ENCODE peak calls at places on chromosomes 3 and 15, in four cellular contexts. N is stomach; Z is lung; Q is CD8-positive, alpha-beta memory T cell. A is an unnamed sample. For H3K4me1, the result is how much of the 10 kb centered on the place peaks cover.

GRCh38 chr3:44942202-44942921 is 33.6 kb downstream of the ZDHHC3 start:
- DNase-seq in N (no peak), Z (no peak), Q (no peak), A (no peak)

GRCh38 chr3:16365454-16366128 is 100.6 kb downstream of the OXNAD1 start:
- DNase-seq in N (no peak), Z (no peak), Q (no peak), A (no peak)

GRCh38 chr3:14877404-14877803 is 58.6 kb downstream of the FGD5 start:
- DNase-seq in N (no peak), Z (no peak), Q (no peak), A (no peak)

GRCh38 chr15:73935547-73935946 is 9.3 kb downstream of the LOXL1 start:
- DNase-seq in N (no peak), Z (no peak), Q (no peak), A (no peak)

GRCh38 chr3:61966200-61966599 is 404.8 kb downstream of the PTPRG start:
- DNase-seq in N (no peak), Z (no peak), Q (no peak), A (no peak)

GRCh38 chr15:39969871-39970270 is 36.0 kb downstream of the EIF2AK4 start:
- DNase-seq in N (peak), Z (peak), Q (no peak), A (no peak)

GRCh38 chr15:31239409-31239808 is 87.2 kb upstream of the KLF13 start:
- DNase-seq in N (no peak), Z (no peak), Q (no peak), A (no peak)

GRCh38 chr15:67836477-67836876 is 3.4 kb downstream of the RNU6-1 start:
- DNase-seq in N (peak), Z (no peak), Q (peak), A (no peak)

GRCh38 chr3:150805380-150805779 is 42.4 kb upstream of the SIAH2 start:
- DNase-seq in N (no peak), Z (no peak), Q (no peak), A (no peak)

GRCh38 chr3:156657862-156658731 is 16.3 kb upstream of the TIPARP start:
- DNase-seq in N (no peak), Z (no peak), Q (no peak), A (no peak)

GRCh38 chr15:52790166-52790708 is at the start of gene ONECUT1:
- DNase-seq in N (peak), Z (no peak), Q (no peak), A (no peak)

GRCh38 chr3:44430466-44430865 is 47.0 kb downstream of the ZNF445 start:
- DNase-seq in N (no peak), Z (no peak), Q (no peak), A (no peak)

GRCh38 chr3:51500632-51501131 is 867 bp upstream of the DCAF1 start:
- DNase-seq in N (no peak), Z (peak), Q (no peak), A (no peak)

GRCh38 chr3:169218314-169218983 is 445.1 kb downstream of the MECOM start:
- DNase-seq in N (peak), Z (peak), Q (no peak), A (no peak)

GRCh38 chr3:119294402-119294888 is 262 bp downstream of the ARHGAP31 start:
- DNase-seq in N (peak), Z (peak), Q (peak), A (no peak)

GRCh38 chr3:47004369-47005211 is 25.1 kb downstream of the NBEAL2 start:
- DNase-seq in N (no peak), Z (no peak), Q (no peak), A (no peak)

GRCh38 chr3:100099621-100100020 is 14.7 kb downstream of the FILIP1L start:
- DNase-seq in N (no peak), Z (no peak), Q (no peak), A (no peak)

GRCh38 chr3:56624725-56625124 is 58.3 kb downstream of the TASOR start:
- DNase-seq in N (no peak), Z (no peak), Q (no peak), A (no peak)

GRCh38 chr15:31799711-31800321 is 230.5 kb upstream of the CHRNA7 start:
- DNase-seq in N (no peak), Z (no peak), Q (no peak), A (no peak)

GRCh38 chr3:23259515-23259914 is 56.4 kb downstream of the UBE2E2 start:
- DNase-seq in N (no peak), Z (no peak), Q (no peak), A (no peak)

GRCh38 chr3:82610236-82610635 is 848.8 kb upstream of the GBE1 start:
- DNase-seq in N (no peak), Z (no peak), Q (no peak), A (no peak)

GRCh38 chr3:123521179-123521969 is 63.5 kb downstream of the HACD2 start:
- DNase-seq in N (no peak), Z (no peak), Q (no peak), A (no peak)

GRCh38 chr3:54670269-54671000 is 257.4 kb downstream of the LRTM1 start:
- DNase-seq in N (no peak), Z (no peak), Q (no peak), A (no peak)

GRCh38 chr3:117191245-117191644 is 481.7 kb downstream of the TUSC7 start:
- DNase-seq in N (no peak), Z (no peak), Q (no peak), A (no peak)

GRCh38 chr3:179957264-179957845 is 79.4 kb downstream of the PEX5L start:
- DNase-seq in N (no peak), Z (no peak), Q (no peak), A (no peak)

GRCh38 chr3:119945286-119945685 is 149.0 kb downstream of the GSK3B start:
- DNase-seq in N (no peak), Z (no peak), Q (no peak), A (no peak)

GRCh38 chr3:194277547-194278091 is 73.5 kb downstream of the CPN2 start:
- DNase-seq in N (no peak), Z (no peak), Q (no peak), A (peak)

GRCh38 chr3:20682573-20682972 is 496.6 kb upstream of the SGO1 start:
- DNase-seq in N (no peak), Z (no peak), Q (no peak), A (no peak)

GRCh38 chr3:112199622-112200316 is 66.7 kb upstream of the GCSAM start:
- DNase-seq in N (no peak), Z (no peak), Q (no peak), A (no peak)

GRCh38 chr15:41337631-41338522 is 5.2 kb downstream of the NUSAP1 start:
- DNase-seq in N (no peak), Z (no peak), Q (no peak), A (no peak)

GRCh38 chr15:56918907-56919707 is 663 bp downstream of the TCF12 start:
- DNase-seq in N (peak), Z (peak), Q (peak), A (no peak)

GRCh38 chr3:129587061-129587460 is 19.4 kb downstream of the PLXND1 start:
- DNase-seq in N (no peak), Z (no peak), Q (no peak), A (no peak)

GRCh38 chr3:23734481-23734880 is 71.3 kb upstream of the UBE2E1 start:
- DNase-seq in N (no peak), Z (no peak), Q (no peak), A (no peak)

GRCh38 chr3:89841041-89841440 is 733.6 kb downstream of the EPHA3 start:
- DNase-seq in N (no peak), Z (no peak), Q (no peak), A (no peak)

GRCh38 chr3:183498634-183499033 is 56.9 kb downstream of the KLHL6 start:
- DNase-seq in N (no peak), Z (no peak), Q (no peak), A (no peak)

GRCh38 chr3:141280086-141280485 is 48.5 kb downstream of the PXYLP1 start:
- DNase-seq in N (no peak), Z (no peak), Q (no peak), A (no peak)

DNA sequence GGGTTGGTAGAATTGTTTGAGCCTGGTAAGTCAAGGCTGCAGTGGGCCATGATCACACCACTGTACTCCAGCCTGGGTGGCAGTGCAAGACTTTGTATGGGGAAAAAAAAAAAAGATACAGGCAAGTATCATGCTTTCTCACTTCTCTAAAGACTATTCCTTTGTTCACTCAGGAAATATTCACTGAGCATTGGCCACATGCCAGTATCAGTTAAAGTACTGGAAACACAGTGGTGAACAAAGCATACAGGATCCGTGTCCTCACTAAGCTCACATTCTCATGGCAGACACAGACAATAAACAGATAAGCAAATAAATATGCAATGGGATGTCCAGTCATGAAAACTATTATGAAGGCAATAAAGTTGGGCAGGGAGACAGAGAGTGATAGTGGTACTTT is 5.1 kb upstream of the MTHFS start:
- DNase-seq in N (no peak), Z (no peak), Q (no peak), A (no peak)
- H3K4me1 ChIP-seq in N (under half), Z (under half), Q (under half), A (under half)

GRCh38 chr3:177624523-177625495 is 427.5 kb upstream of the TBL1XR1 start:
- DNase-seq in N (no peak), Z (no peak), Q (no peak), A (no peak)

GRCh38 chr3:177622520-177622919 is 425.2 kb upstream of the TBL1XR1 start:
- DNase-seq in N (no peak), Z (no peak), Q (no peak), A (no peak)

GRCh38 chr3:177629276-177629675 is 432.0 kb upstream of the TBL1XR1 start:
- DNase-seq in N (no peak), Z (no peak), Q (no peak), A (no peak)

GRCh38 chr3:177622982-177623617 is 425.8 kb upstream of the TBL1XR1 start:
- DNase-seq in N (no peak), Z (no peak), Q (no peak), A (no peak)

DNA sequence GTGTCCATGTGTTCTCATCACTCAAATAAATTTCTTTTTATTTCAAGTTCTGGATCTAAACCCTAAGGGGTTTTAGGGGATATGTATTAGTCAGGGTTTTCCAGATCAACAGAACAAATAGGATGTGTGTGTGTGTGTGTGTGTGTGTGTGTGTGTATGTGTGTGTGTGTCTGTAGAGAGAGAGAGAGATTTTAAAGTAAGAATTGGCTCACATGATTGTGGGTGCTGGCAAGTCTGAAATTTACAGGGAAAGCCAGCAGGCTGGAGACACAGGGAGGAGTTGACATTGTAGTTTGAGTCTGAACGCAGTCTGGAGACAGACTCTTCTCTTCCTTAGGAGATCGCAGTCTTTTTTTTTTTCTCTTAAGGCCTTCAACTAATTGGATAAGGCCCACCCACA is 428.7 kb upstream of the TBL1XR1 start:
- DNase-seq in N (no peak), Z (no peak), Q (no peak), A (no peak)
- H3K27ac ChIP-seq in N (no peak), Z (no peak), Q (no peak), A (no peak)

GRCh38 chr15:75065851-75066509 is 42.6 kb downstream of the PPCDC start:
- DNase-seq in N (no peak), Z (peak), Q (no peak), A (no peak)

GRCh38 chr15:75063338-75063737 is 39.9 kb downstream of the PPCDC start:
- DNase-seq in N (no peak), Z (no peak), Q (no peak), A (no peak)

GRCh38 chr15:75063889-75064288 is 40.5 kb downstream of the PPCDC start:
- DNase-seq in N (no peak), Z (peak), Q (no peak), A (no peak)

GRCh38 chr15:75067123-75067854 is 43.9 kb downstream of the PPCDC start:
- DNase-seq in N (no peak), Z (no peak), Q (no peak), A (no peak)

DNA sequence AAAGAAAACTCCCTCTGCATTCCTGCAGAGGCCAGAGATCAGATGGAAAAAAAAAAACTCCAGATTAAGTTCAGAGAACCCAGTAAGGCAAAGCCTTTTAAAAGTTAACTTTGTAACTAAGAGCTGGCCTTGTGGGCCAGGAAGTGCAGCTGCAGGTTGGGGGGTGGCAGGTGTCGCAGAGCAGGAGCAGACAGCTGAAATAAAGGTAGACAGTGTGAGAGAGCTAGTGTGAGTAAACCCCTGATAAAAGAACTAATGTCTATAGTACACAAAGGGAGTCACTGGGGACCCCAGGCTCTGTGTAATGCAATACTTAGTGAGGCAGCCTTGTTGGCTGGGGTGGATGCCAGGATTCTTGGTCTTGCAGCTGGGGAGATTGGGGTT is 42.1 kb downstream of the PPCDC start:
- DNase-seq in N (no peak), Z (peak), Q (no peak), A (no peak)
- H3K4me3 ChIP-seq in N (no peak), Z (no peak), Q (no peak), A (no peak)

GRCh38 chr15:96264801-96265515 is 65.5 kb upstream of the NR2F2 start:
- DNase-seq in N (no peak), Z (no peak), Q (no peak), A (no peak)
- H3K4me1 ChIP-seq in N (under half), Z (under half), Q (under half), A (under half)

DNA sequence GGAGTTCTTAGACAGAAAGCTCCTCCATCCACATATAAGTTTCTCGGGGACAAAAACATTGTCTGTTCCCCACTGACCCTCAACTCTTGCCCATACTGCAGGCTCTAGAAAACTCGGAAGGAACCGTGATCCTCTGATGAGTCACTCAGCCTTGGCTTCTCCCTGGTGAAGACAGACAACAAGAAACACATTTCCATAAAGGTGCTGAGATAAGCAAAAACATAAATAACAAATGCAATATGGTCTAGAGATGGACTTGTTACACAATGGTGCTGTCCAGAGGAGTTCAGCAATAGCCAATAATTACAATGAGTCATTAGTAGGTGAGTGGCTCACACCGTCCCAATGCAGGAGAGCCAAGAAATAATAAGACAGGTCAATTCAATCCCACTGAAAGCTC is 43.7 kb downstream of the MAGI1 start:
- DNase-seq in N (no peak), Z (no peak), Q (no peak), A (no peak)
- H3K27ac ChIP-seq in N (no peak), Z (no peak), Q (no peak), A (no peak)

DNA sequence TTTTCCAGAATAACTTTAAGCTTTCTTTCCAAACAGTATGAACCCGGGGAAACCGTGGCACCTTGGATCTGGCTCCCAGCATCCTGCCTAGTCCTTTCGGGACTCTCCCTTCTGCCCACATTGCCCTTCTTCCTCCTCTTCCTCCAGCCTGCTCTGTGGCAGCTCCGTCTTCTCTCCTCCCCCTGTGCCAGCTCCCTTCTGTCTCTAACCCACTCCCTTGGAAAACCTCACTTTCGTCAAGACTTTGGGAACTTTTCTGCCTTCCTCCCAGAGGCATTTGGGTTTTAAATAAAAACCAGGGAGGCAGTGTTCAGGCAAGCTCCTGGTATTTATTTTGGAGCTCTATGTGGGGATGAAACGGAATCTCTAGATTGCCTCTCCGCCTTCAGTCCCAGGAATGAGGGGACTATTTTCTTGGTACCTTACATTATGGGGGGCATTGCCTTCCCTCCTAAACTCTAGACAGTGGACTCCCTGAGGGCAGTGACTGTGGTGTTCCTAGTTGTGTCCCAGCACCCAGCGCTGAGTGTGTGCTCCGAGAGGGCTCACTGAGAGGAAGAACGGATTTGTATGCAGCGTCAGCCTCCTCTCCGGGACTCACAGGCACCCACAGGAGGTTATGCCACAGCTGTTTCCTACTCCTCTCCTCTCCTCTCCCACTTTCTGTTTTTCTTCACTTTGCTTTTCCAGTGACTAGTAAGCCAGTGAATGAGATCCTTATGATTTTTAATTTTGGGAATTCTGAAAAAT is 105.4 kb upstream of the MRPS22 start:
- DNase-seq in N (no peak), Z (no peak), Q (no peak), A (no peak)
- H3K4me3 ChIP-seq in N (no peak), Z (no peak), Q (no peak), A (no peak)

DNA sequence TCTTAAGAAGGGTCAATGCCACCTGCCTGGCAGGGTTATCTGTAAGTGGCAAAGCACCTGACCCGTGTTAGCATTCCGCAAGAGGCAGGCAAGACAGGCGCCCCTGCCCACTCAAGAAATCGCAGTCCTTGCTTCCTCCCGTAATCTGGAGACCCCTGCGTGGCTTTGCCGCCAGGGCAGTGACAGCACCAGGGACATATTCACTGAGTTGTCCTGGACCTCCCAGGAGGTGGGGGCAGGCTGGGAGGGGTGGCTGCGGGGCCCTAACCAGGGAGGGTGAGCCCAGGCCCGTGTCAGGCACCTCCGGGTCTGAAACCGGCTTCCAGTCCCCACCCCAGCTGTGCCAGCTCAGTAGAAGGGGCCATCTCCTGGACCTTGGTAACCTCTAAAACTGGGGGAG is 15.8 kb upstream of the SEC13 start:
- DNase-seq in N (no peak), Z (no peak), Q (no peak), A (no peak)
- H3K4me1 ChIP-seq in N (under half), Z (under half), Q (under half), A (under half)